ENCODE peak calls at places on chromosomes 4 and X, in five cellular contexts. One of them, this sample, is unnamed.

GRCh38 chr4:55733874-55734437 is 85.6 kb upstream of the EXOC1L start:
- DNase-seq in K562: peak; percentile 92
- DNase-seq in GM12878: no peak
- DNase-seq in SK-N-SH: peak; percentile 17
- DNase-seq in HepG2: peak; percentile 8
- DNase-seq in this sample: no peak

GRCh38 chr4:95439896-95440295 is 108.9 kb downstream of the UNC5C start:
- DNase-seq in K562: no peak
- DNase-seq in GM12878: no peak
- DNase-seq in SK-N-SH: no peak
- DNase-seq in HepG2: no peak
- DNase-seq in this sample: no peak

GRCh38 chr4:115851918-115852766 is 738.7 kb upstream of the NDST4 start:
- DNase-seq in K562: peak; percentile 30
- DNase-seq in GM12878: peak; percentile 19
- DNase-seq in SK-N-SH: peak; percentile 14
- DNase-seq in HepG2: peak; percentile 53
- DNase-seq in this sample: peak; percentile 67

GRCh38 chr4:157020882-157021281 is 49.3 kb upstream of the PDGFC start:
- DNase-seq in K562: no peak
- DNase-seq in GM12878: no peak
- DNase-seq in SK-N-SH: no peak
- DNase-seq in HepG2: no peak
- DNase-seq in this sample: no peak

GRCh38 chrX:87890437-87890836 is 372.8 kb downstream of the KLHL4 start:
- DNase-seq in K562: no peak
- DNase-seq in GM12878: no peak
- DNase-seq in SK-N-SH: no peak
- DNase-seq in HepG2: no peak
- DNase-seq in this sample: no peak

GRCh38 chr4:13906727-13907126 is 279.2 kb upstream of the BOD1L1 start:
- DNase-seq in K562: no peak
- DNase-seq in GM12878: no peak
- DNase-seq in SK-N-SH: no peak
- DNase-seq in HepG2: no peak
- DNase-seq in this sample: no peak

GRCh38 chrX:24023972-24024664 is 2.9 kb downstream of the KLHL15 start:
- DNase-seq in K562: peak; percentile 55
- DNase-seq in GM12878: no peak
- DNase-seq in SK-N-SH: no peak
- DNase-seq in HepG2: no peak
- DNase-seq in this sample: no peak

GRCh38 chr4:186149872-186150271 is 41.5 kb upstream of the CYP4V2 start:
- DNase-seq in K562: peak; percentile 58
- DNase-seq in GM12878: no peak
- DNase-seq in SK-N-SH: no peak
- DNase-seq in HepG2: peak; percentile 39
- DNase-seq in this sample: peak; percentile 87

GRCh38 chr4:53592686-53593641 is 1.7 kb upstream of the LNX1 start:
- DNase-seq in K562: peak; percentile 80
- DNase-seq in GM12878: no peak
- DNase-seq in SK-N-SH: no peak
- DNase-seq in HepG2: no peak
- DNase-seq in this sample: peak; percentile 77

GRCh38 chrX:42710452-42710851 is 67.5 kb downstream of the PPP1R2C start:
- DNase-seq in K562: no peak
- DNase-seq in GM12878: no peak
- DNase-seq in SK-N-SH: no peak
- DNase-seq in HepG2: no peak
- DNase-seq in this sample: no peak

GRCh38 chrX:19889582-19890342 is 2.4 kb upstream of the SH3KBP1 start:
- DNase-seq in K562: peak; percentile 79
- DNase-seq in GM12878: peak; percentile 84
- DNase-seq in SK-N-SH: no peak
- DNase-seq in HepG2: peak; percentile 88
- DNase-seq in this sample: no peak

GRCh38 chr4:6808259-6808658 is 25.7 kb downstream of the KIAA0232 start:
- DNase-seq in K562: no peak
- DNase-seq in GM12878: no peak
- DNase-seq in SK-N-SH: no peak
- DNase-seq in HepG2: no peak
- DNase-seq in this sample: no peak

GRCh38 chr4:116143221-116143620 is 942.2 kb downstream of the TRAM1L1 start:
- DNase-seq in K562: no peak
- DNase-seq in GM12878: no peak
- DNase-seq in SK-N-SH: no peak
- DNase-seq in HepG2: no peak
- DNase-seq in this sample: no peak

GRCh38 chrX:71367396-71367795 is 1.2 kb downstream of the TAF1 start:
- DNase-seq in K562: peak; percentile 12
- DNase-seq in GM12878: no peak
- DNase-seq in SK-N-SH: no peak
- DNase-seq in HepG2: no peak
- DNase-seq in this sample: no peak

GRCh38 chrX:54808109-54808604 is 612 bp downstream of the MAGED2 start:
- DNase-seq in K562: peak; percentile 54
- DNase-seq in GM12878: no peak
- DNase-seq in SK-N-SH: peak; percentile 76
- DNase-seq in HepG2: peak; percentile 2
- DNase-seq in this sample: no peak

GRCh38 chr4:183300070-183300469 is 20.0 kb downstream of the CLDN22 start:
- DNase-seq in K562: no peak
- DNase-seq in GM12878: no peak
- DNase-seq in SK-N-SH: no peak
- DNase-seq in HepG2: no peak
- DNase-seq in this sample: no peak

GRCh38 chr4:101022151-101023024 is 324.9 kb downstream of the PPP3CA start:
- DNase-seq in K562: no peak
- DNase-seq in GM12878: no peak
- DNase-seq in SK-N-SH: no peak
- DNase-seq in HepG2: no peak
- DNase-seq in this sample: no peak

GRCh38 chrX:122626871-122627270 is 557.2 kb upstream of the GRIA3 start:
- DNase-seq in K562: no peak
- DNase-seq in GM12878: no peak
- DNase-seq in SK-N-SH: no peak
- DNase-seq in HepG2: no peak
- DNase-seq in this sample: no peak

GRCh38 chr4:81021526-81021944 is 9.0 kb upstream of the BMP3 start:
- DNase-seq in K562: no peak
- DNase-seq in GM12878: no peak
- DNase-seq in SK-N-SH: no peak
- DNase-seq in HepG2: no peak
- DNase-seq in this sample: no peak

GRCh38 chr4:95833652-95834276 is 6.1 kb upstream of the PDHA2 start:
- DNase-seq in K562: no peak
- DNase-seq in GM12878: no peak
- DNase-seq in SK-N-SH: peak; percentile 25
- DNase-seq in HepG2: no peak
- DNase-seq in this sample: no peak

GRCh38 chr4:119706804-119707203 is 78.2 kb upstream of the PDE5A start:
- DNase-seq in K562: no peak
- DNase-seq in GM12878: no peak
- DNase-seq in SK-N-SH: no peak
- DNase-seq in HepG2: no peak
- DNase-seq in this sample: no peak

GRCh38 chr4:106809083-106809482 is 227.0 kb downstream of the DKK2 start:
- DNase-seq in K562: no peak
- DNase-seq in GM12878: no peak
- DNase-seq in SK-N-SH: peak; percentile 4
- DNase-seq in HepG2: peak; percentile 19
- DNase-seq in this sample: no peak

GRCh38 chrX:150548684-150549083 is 19.7 kb upstream of the MTM1 start:
- DNase-seq in K562: no peak
- DNase-seq in GM12878: no peak
- DNase-seq in SK-N-SH: no peak
- DNase-seq in HepG2: no peak
- DNase-seq in this sample: no peak

GRCh38 chrX:136210243-136210642 is 41.0 kb downstream of the MAP7D3 start:
- DNase-seq in K562: no peak
- DNase-seq in GM12878: no peak
- DNase-seq in SK-N-SH: no peak
- DNase-seq in HepG2: no peak
- DNase-seq in this sample: no peak

GRCh38 chrX:13750204-13750603 is 15.7 kb downstream of the OFD1 start:
- DNase-seq in K562: peak; percentile 51
- DNase-seq in GM12878: no peak
- DNase-seq in SK-N-SH: peak; percentile 36
- DNase-seq in HepG2: peak; percentile 16
- DNase-seq in this sample: no peak

GRCh38 chr4:121792966-121793365 is 8.2 kb upstream of the EXOSC9 start:
- DNase-seq in K562: no peak
- DNase-seq in GM12878: no peak
- DNase-seq in SK-N-SH: no peak
- DNase-seq in HepG2: no peak
- DNase-seq in this sample: no peak

GRCh38 chr4:70714488-70714887 is 7.3 kb upstream of the RUFY3 start:
- DNase-seq in K562: no peak
- DNase-seq in GM12878: no peak
- DNase-seq in SK-N-SH: no peak
- DNase-seq in HepG2: no peak
- DNase-seq in this sample: no peak

GRCh38 chr4:70713453-70714026 is 8.2 kb upstream of the RUFY3 start:
- DNase-seq in K562: no peak
- DNase-seq in GM12878: peak; percentile 47
- DNase-seq in SK-N-SH: no peak
- DNase-seq in HepG2: no peak
- DNase-seq in this sample: no peak

GRCh38 chr4:70712604-70713452 is 8.9 kb upstream of the RUFY3 start:
- DNase-seq in K562: no peak
- DNase-seq in GM12878: no peak
- DNase-seq in SK-N-SH: no peak
- DNase-seq in HepG2: no peak
- DNase-seq in this sample: no peak

GRCh38 chr4:70714061-70714468 is 7.7 kb upstream of the RUFY3 start:
- DNase-seq in K562: peak; percentile 70
- DNase-seq in GM12878: no peak
- DNase-seq in SK-N-SH: no peak
- DNase-seq in HepG2: peak; percentile 75
- DNase-seq in this sample: no peak

GRCh38 chr4:70715097-70715496 is 6.7 kb upstream of the RUFY3 start:
- DNase-seq in K562: no peak
- DNase-seq in GM12878: no peak
- DNase-seq in SK-N-SH: no peak
- DNase-seq in HepG2: no peak
- DNase-seq in this sample: no peak
- TF ChIP-seq GABPA in K562: no peak
- TF ChIP-seq GABPA in GM12878: no peak
- TF ChIP-seq GABPA in SK-N-SH: no peak
- TF ChIP-seq GABPA in HepG2: no peak
- TF ChIP-seq GABPA in this sample: no peak

GRCh38 chrX:137550561-137551305 is 15.2 kb upstream of the ZIC3 start:
- DNase-seq in K562: no peak
- DNase-seq in GM12878: no peak
- DNase-seq in SK-N-SH: no peak
- DNase-seq in HepG2: no peak
- DNase-seq in this sample: peak; percentile 57
- TF ChIP-seq TAF1 in K562: no peak
- TF ChIP-seq TAF1 in GM12878: no peak
- TF ChIP-seq TAF1 in SK-N-SH: no peak
- TF ChIP-seq TAF1 in HepG2: no peak
- TF ChIP-seq TAF1 in this sample: no peak

DNA sequence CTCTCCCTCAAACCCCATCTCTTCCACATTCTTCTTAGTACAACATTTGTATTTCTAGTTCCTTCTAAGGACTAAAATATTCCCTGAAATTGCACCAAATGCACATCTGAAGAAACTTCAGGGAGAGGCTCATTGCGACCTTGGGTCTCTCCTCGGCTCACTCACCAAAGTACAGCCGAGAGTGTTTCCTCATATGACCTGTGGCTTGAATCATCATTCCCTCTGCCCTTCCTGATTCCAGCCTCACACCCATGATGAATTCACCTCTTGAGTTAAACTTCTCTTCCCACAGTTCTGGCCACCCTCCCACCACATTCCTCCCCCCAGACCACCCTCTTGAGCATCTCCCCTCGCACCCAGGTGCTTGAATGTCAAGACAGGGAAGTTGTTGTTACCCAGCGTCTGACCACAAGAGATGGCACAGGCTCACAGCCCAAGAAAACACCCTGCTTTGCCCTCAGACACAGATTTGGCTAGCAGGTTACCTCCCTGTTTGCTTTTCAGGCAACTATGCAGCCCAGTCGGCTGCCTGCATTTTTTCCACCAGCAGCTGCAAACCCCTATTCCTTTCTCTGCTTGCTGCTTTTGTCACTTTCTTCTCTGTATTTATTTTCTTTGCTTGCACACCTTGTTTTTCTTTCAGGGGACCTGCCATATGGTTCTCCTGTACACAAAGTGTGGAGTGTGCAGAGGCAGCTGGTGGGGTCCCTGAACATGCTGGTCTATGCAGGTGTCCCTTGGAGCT is 214.8 kb downstream of the SPATA18 start:
- DNase-seq in K562: no peak
- DNase-seq in GM12878: no peak
- DNase-seq in SK-N-SH: no peak
- DNase-seq in HepG2: no peak
- DNase-seq in this sample: no peak
- TF ChIP-seq GABPA in K562: no peak
- TF ChIP-seq GABPA in GM12878: no peak
- TF ChIP-seq GABPA in SK-N-SH: no peak
- TF ChIP-seq GABPA in HepG2: no peak
- TF ChIP-seq GABPA in this sample: no peak

DNA sequence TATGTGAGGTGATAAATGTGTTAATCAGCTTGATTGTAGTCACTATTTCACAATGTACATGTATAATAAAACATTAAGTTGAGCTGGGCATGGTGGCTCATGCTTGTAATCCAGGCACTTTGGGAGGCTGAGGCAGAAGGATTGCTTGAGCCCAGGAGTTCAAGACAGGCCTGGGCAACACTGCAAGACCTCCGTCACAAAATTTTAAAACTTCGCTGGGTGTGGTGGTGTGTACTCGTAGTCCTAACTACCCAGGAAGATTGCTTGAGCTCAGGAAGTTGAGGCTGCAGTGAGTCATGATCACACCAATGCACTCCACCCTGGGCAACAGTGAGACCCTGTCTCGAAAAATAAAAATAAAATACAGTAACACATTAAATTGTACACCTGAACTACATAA is 20.1 kb downstream of the LYAR start:
- DNase-seq in K562: no peak
- DNase-seq in GM12878: no peak
- DNase-seq in SK-N-SH: no peak
- DNase-seq in HepG2: no peak
- DNase-seq in this sample: no peak
- TF ChIP-seq TAF1 in K562: no peak
- TF ChIP-seq TAF1 in GM12878: no peak
- TF ChIP-seq TAF1 in SK-N-SH: no peak
- TF ChIP-seq TAF1 in HepG2: no peak
- TF ChIP-seq TAF1 in this sample: no peak